ENCODE peak calls at places on chromosomes 7 and 10, in nine cellular contexts. One of them, this sample, is unnamed.

GRCh38 chr10:47276576-47277351 is 23.2 kb upstream of the GDF10 start:
- DNase-seq in astrocyte of the cerebellum: no peak
- DNase-seq in tibial artery: no peak
- DNase-seq in esophagus muscularis mucosa: no peak
- DNase-seq in transverse colon: no peak
- DNase-seq in fibroblast of lung: no peak
- DNase-seq in lower lobe of right lung: no peak
- DNase-seq in foreskin fibroblast: no peak
- DNase-seq in PC-3: no peak
- DNase-seq in this sample: no peak

GRCh38 chr7:1042161-1042833 is 2.0 kb upstream of the GPR146 start:
- DNase-seq in astrocyte of the cerebellum: no peak
- DNase-seq in tibial artery: no peak
- DNase-seq in esophagus muscularis mucosa: no peak
- DNase-seq in transverse colon: no peak
- DNase-seq in fibroblast of lung: no peak
- DNase-seq in lower lobe of right lung: no peak
- DNase-seq in foreskin fibroblast: no peak
- DNase-seq in PC-3: no peak
- DNase-seq in this sample: no peak

GRCh38 chr7:146956853-146957252 is 840.3 kb downstream of the CNTNAP2 start:
- DNase-seq in astrocyte of the cerebellum: no peak
- DNase-seq in tibial artery: no peak
- DNase-seq in esophagus muscularis mucosa: no peak
- DNase-seq in transverse colon: no peak
- DNase-seq in fibroblast of lung: no peak
- DNase-seq in lower lobe of right lung: no peak
- DNase-seq in foreskin fibroblast: no peak
- DNase-seq in PC-3: peak
- DNase-seq in this sample: no peak

GRCh38 chr10:60809157-60809556 is 30.9 kb downstream of the CDK1 start:
- DNase-seq in astrocyte of the cerebellum: no peak
- DNase-seq in tibial artery: no peak
- DNase-seq in esophagus muscularis mucosa: no peak
- DNase-seq in transverse colon: no peak
- DNase-seq in fibroblast of lung: peak
- DNase-seq in lower lobe of right lung: no peak
- DNase-seq in foreskin fibroblast: peak
- DNase-seq in PC-3: peak
- DNase-seq in this sample: no peak

GRCh38 chr10:19817251-19818046 is 1.2 kb downstream of the PLXDC2 start:
- DNase-seq in astrocyte of the cerebellum: no peak
- DNase-seq in tibial artery: peak
- DNase-seq in esophagus muscularis mucosa: no peak
- DNase-seq in transverse colon: peak
- DNase-seq in fibroblast of lung: peak
- DNase-seq in lower lobe of right lung: peak
- DNase-seq in foreskin fibroblast: peak
- DNase-seq in PC-3: no peak
- DNase-seq in this sample: no peak

GRCh38 chr10:117635851-117636250 is 93.3 kb downstream of the EMX2 start:
- DNase-seq in astrocyte of the cerebellum: no peak
- DNase-seq in tibial artery: no peak
- DNase-seq in esophagus muscularis mucosa: no peak
- DNase-seq in transverse colon: no peak
- DNase-seq in fibroblast of lung: no peak
- DNase-seq in lower lobe of right lung: no peak
- DNase-seq in foreskin fibroblast: no peak
- DNase-seq in PC-3: no peak
- DNase-seq in this sample: no peak

GRCh38 chr10:104907509-104907908 is 266.4 kb downstream of the SORCS3 start:
- DNase-seq in astrocyte of the cerebellum: no peak
- DNase-seq in tibial artery: no peak
- DNase-seq in esophagus muscularis mucosa: no peak
- DNase-seq in transverse colon: no peak
- DNase-seq in fibroblast of lung: no peak
- DNase-seq in lower lobe of right lung: no peak
- DNase-seq in foreskin fibroblast: no peak
- DNase-seq in PC-3: no peak
- DNase-seq in this sample: no peak

GRCh38 chr7:117837841-117838240 is 35.4 kb downstream of the CTTNBP2 start:
- DNase-seq in astrocyte of the cerebellum: no peak
- DNase-seq in tibial artery: no peak
- DNase-seq in esophagus muscularis mucosa: no peak
- DNase-seq in transverse colon: no peak
- DNase-seq in fibroblast of lung: no peak
- DNase-seq in lower lobe of right lung: no peak
- DNase-seq in foreskin fibroblast: no peak
- DNase-seq in PC-3: peak
- DNase-seq in this sample: no peak

GRCh38 chr10:130509881-130510689 is 373.9 kb downstream of the GLRX3 start:
- DNase-seq in astrocyte of the cerebellum: no peak
- DNase-seq in tibial artery: no peak
- DNase-seq in esophagus muscularis mucosa: peak
- DNase-seq in transverse colon: no peak
- DNase-seq in fibroblast of lung: no peak
- DNase-seq in lower lobe of right lung: no peak
- DNase-seq in foreskin fibroblast: no peak
- DNase-seq in PC-3: no peak
- DNase-seq in this sample: no peak

GRCh38 chr10:71966046-71967004 is 2.1 kb downstream of the CHST3 start:
- DNase-seq in astrocyte of the cerebellum: no peak
- DNase-seq in tibial artery: peak
- DNase-seq in esophagus muscularis mucosa: no peak
- DNase-seq in transverse colon: no peak
- DNase-seq in fibroblast of lung: no peak
- DNase-seq in lower lobe of right lung: no peak
- DNase-seq in foreskin fibroblast: peak
- DNase-seq in PC-3: peak
- DNase-seq in this sample: no peak

GRCh38 chr10:11227103-11227502 is 209.4 kb downstream of the CELF2 start:
- DNase-seq in astrocyte of the cerebellum: no peak
- DNase-seq in tibial artery: no peak
- DNase-seq in esophagus muscularis mucosa: no peak
- DNase-seq in transverse colon: no peak
- DNase-seq in fibroblast of lung: no peak
- DNase-seq in lower lobe of right lung: no peak
- DNase-seq in foreskin fibroblast: no peak
- DNase-seq in PC-3: no peak
- DNase-seq in this sample: no peak

GRCh38 chr7:155660758-155661093 is 16.3 kb downstream of the RBM33 start:
- DNase-seq in astrocyte of the cerebellum: no peak
- DNase-seq in tibial artery: no peak
- DNase-seq in esophagus muscularis mucosa: no peak
- DNase-seq in transverse colon: no peak
- DNase-seq in fibroblast of lung: no peak
- DNase-seq in lower lobe of right lung: no peak
- DNase-seq in foreskin fibroblast: no peak
- DNase-seq in PC-3: no peak
- DNase-seq in this sample: no peak

GRCh38 chr7:42237891-42238531 is 1.0 kb upstream of the GLI3 start:
- DNase-seq in astrocyte of the cerebellum: no peak
- DNase-seq in tibial artery: peak
- DNase-seq in esophagus muscularis mucosa: no peak
- DNase-seq in transverse colon: peak
- DNase-seq in fibroblast of lung: peak
- DNase-seq in lower lobe of right lung: peak
- DNase-seq in foreskin fibroblast: peak
- DNase-seq in PC-3: no peak
- DNase-seq in this sample: no peak

GRCh38 chr7:73827568-73828106 is 3.2 kb upstream of the CLDN4 start:
- DNase-seq in astrocyte of the cerebellum: no peak
- DNase-seq in tibial artery: no peak
- DNase-seq in esophagus muscularis mucosa: no peak
- DNase-seq in transverse colon: peak
- DNase-seq in fibroblast of lung: no peak
- DNase-seq in lower lobe of right lung: peak
- DNase-seq in foreskin fibroblast: no peak
- DNase-seq in PC-3: peak
- DNase-seq in this sample: no peak

GRCh38 chr7:6621195-6622128 is 6.1 kb downstream of the ZNF853 start:
- DNase-seq in astrocyte of the cerebellum: no peak
- DNase-seq in tibial artery: no peak
- DNase-seq in esophagus muscularis mucosa: no peak
- DNase-seq in transverse colon: no peak
- DNase-seq in fibroblast of lung: no peak
- DNase-seq in lower lobe of right lung: no peak
- DNase-seq in foreskin fibroblast: no peak
- DNase-seq in PC-3: no peak
- DNase-seq in this sample: no peak

GRCh38 chr10:70145666-70146488 is 623 bp downstream of the TYSND1 start:
- DNase-seq in astrocyte of the cerebellum: no peak
- DNase-seq in tibial artery: peak
- DNase-seq in esophagus muscularis mucosa: no peak
- DNase-seq in transverse colon: peak
- DNase-seq in fibroblast of lung: peak
- DNase-seq in lower lobe of right lung: peak
- DNase-seq in foreskin fibroblast: peak
- DNase-seq in PC-3: peak
- DNase-seq in this sample: no peak

GRCh38 chr10:21171197-21171935 is 274.3 kb upstream of the NEBL start:
- DNase-seq in astrocyte of the cerebellum: no peak
- DNase-seq in tibial artery: no peak
- DNase-seq in esophagus muscularis mucosa: no peak
- DNase-seq in transverse colon: no peak
- DNase-seq in fibroblast of lung: no peak
- DNase-seq in lower lobe of right lung: no peak
- DNase-seq in foreskin fibroblast: no peak
- DNase-seq in PC-3: peak
- DNase-seq in this sample: no peak

GRCh38 chr10:76583711-76584161 is 1053.9 kb downstream of the KCNMA1 start:
- DNase-seq in astrocyte of the cerebellum: peak
- DNase-seq in tibial artery: no peak
- DNase-seq in esophagus muscularis mucosa: no peak
- DNase-seq in transverse colon: no peak
- DNase-seq in fibroblast of lung: peak
- DNase-seq in lower lobe of right lung: no peak
- DNase-seq in foreskin fibroblast: peak
- DNase-seq in PC-3: peak
- DNase-seq in this sample: peak

GRCh38 chr7:15687645-15688025 is 1.2 kb upstream of the MEOX2 start:
- DNase-seq in astrocyte of the cerebellum: no peak
- DNase-seq in tibial artery: peak
- DNase-seq in esophagus muscularis mucosa: no peak
- DNase-seq in transverse colon: no peak
- DNase-seq in fibroblast of lung: no peak
- DNase-seq in lower lobe of right lung: no peak
- DNase-seq in foreskin fibroblast: peak
- DNase-seq in PC-3: no peak
- DNase-seq in this sample: no peak

GRCh38 chr10:52650873-52651272 is 121.7 kb downstream of the MBL2 start:
- DNase-seq in astrocyte of the cerebellum: no peak
- DNase-seq in tibial artery: no peak
- DNase-seq in esophagus muscularis mucosa: no peak
- DNase-seq in transverse colon: no peak
- DNase-seq in fibroblast of lung: no peak
- DNase-seq in lower lobe of right lung: no peak
- DNase-seq in foreskin fibroblast: no peak
- DNase-seq in PC-3: no peak
- DNase-seq in this sample: no peak

GRCh38 chr7:101171442-101171837 is 6.1 kb upstream of the VGF start:
- DNase-seq in astrocyte of the cerebellum: no peak
- DNase-seq in tibial artery: no peak
- DNase-seq in esophagus muscularis mucosa: no peak
- DNase-seq in transverse colon: no peak
- DNase-seq in fibroblast of lung: no peak
- DNase-seq in lower lobe of right lung: no peak
- DNase-seq in foreskin fibroblast: peak
- DNase-seq in PC-3: no peak
- DNase-seq in this sample: no peak
- H3K4me3 ChIP-seq in astrocyte of the cerebellum: no peak
- H3K4me3 ChIP-seq in tibial artery: no peak
- H3K4me3 ChIP-seq in esophagus muscularis mucosa: no peak
- H3K4me3 ChIP-seq in transverse colon: no peak
- H3K4me3 ChIP-seq in fibroblast of lung: no peak
- H3K4me3 ChIP-seq in lower lobe of right lung: no peak
- H3K4me3 ChIP-seq in foreskin fibroblast: no peak
- H3K4me3 ChIP-seq in PC-3: no peak
- H3K4me3 ChIP-seq in this sample: no peak

GRCh38 chr10:15059914-15060313 is 16.2 kb downstream of the OLAH start:
- DNase-seq in astrocyte of the cerebellum: no peak
- DNase-seq in tibial artery: no peak
- DNase-seq in esophagus muscularis mucosa: no peak
- DNase-seq in transverse colon: no peak
- DNase-seq in fibroblast of lung: no peak
- DNase-seq in lower lobe of right lung: no peak
- DNase-seq in foreskin fibroblast: no peak
- DNase-seq in PC-3: no peak
- DNase-seq in this sample: no peak
- TF ChIP-seq CTCF in astrocyte of the cerebellum: no peak
- TF ChIP-seq CTCF in tibial artery: no peak
- TF ChIP-seq CTCF in esophagus muscularis mucosa: no peak
- TF ChIP-seq CTCF in transverse colon: no peak
- TF ChIP-seq CTCF in fibroblast of lung: no peak
- TF ChIP-seq CTCF in lower lobe of right lung: no peak
- TF ChIP-seq CTCF in foreskin fibroblast: no peak
- TF ChIP-seq CTCF in PC-3: no peak
- TF ChIP-seq CTCF in this sample: no peak

DNA sequence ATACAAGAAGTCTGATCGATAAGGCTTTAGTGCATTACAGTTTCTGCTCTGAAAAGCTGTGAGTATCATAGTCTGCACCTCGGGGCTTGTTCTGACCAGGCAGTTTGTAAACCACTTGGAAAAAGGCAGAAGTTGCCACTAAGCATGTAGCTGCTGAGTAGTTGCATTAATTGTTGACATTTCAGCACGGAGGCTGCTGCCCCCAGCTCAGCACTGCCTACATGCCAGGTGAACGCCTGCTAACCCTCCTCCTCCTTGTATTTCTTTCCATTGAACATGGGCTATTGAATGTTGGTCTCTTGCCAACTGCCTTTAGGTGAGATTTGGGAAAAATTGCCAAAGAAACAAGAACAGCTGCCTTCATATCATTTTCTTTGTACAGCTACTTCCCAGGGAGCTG is 164.2 kb downstream of the RAPGEF5 start:
- DNase-seq in astrocyte of the cerebellum: no peak
- DNase-seq in tibial artery: no peak
- DNase-seq in esophagus muscularis mucosa: no peak
- DNase-seq in transverse colon: no peak
- DNase-seq in fibroblast of lung: no peak
- DNase-seq in lower lobe of right lung: no peak
- DNase-seq in foreskin fibroblast: peak
- DNase-seq in PC-3: no peak
- DNase-seq in this sample: no peak
- H3K4me3 ChIP-seq in astrocyte of the cerebellum: no peak
- H3K4me3 ChIP-seq in tibial artery: peak
- H3K4me3 ChIP-seq in esophagus muscularis mucosa: peak
- H3K4me3 ChIP-seq in transverse colon: no peak
- H3K4me3 ChIP-seq in fibroblast of lung: peak
- H3K4me3 ChIP-seq in lower lobe of right lung: peak
- H3K4me3 ChIP-seq in foreskin fibroblast: no peak
- H3K4me3 ChIP-seq in PC-3: no peak
- H3K4me3 ChIP-seq in this sample: no peak

DNA sequence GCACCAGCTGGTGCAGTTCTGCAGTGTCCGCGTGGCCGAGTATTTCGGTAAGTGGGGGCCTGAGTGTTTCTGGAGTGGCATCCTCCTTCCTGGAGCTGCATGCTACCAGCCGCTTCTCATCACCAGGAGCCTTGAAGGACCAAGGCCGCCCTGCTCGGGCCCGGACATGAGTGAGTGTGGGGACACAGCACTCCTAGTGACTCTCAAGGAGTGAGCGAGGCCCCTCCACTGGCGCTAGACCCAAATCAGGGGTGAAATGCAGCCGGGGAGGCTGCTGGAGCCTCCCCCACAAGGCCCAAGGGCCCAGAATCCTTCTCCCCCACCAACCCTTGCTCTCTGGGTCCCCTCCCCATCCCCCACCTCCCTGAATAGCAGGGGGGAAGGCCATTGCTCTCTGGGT is 48.0 kb downstream of the CAMK2B start:
- DNase-seq in astrocyte of the cerebellum: no peak
- DNase-seq in tibial artery: peak
- DNase-seq in esophagus muscularis mucosa: no peak
- DNase-seq in transverse colon: no peak
- DNase-seq in fibroblast of lung: no peak
- DNase-seq in lower lobe of right lung: peak
- DNase-seq in foreskin fibroblast: no peak
- DNase-seq in PC-3: no peak
- DNase-seq in this sample: no peak
- TF ChIP-seq CTCF in astrocyte of the cerebellum: no peak
- TF ChIP-seq CTCF in tibial artery: no peak
- TF ChIP-seq CTCF in esophagus muscularis mucosa: no peak
- TF ChIP-seq CTCF in transverse colon: no peak
- TF ChIP-seq CTCF in fibroblast of lung: no peak
- TF ChIP-seq CTCF in lower lobe of right lung: no peak
- TF ChIP-seq CTCF in foreskin fibroblast: no peak
- TF ChIP-seq CTCF in PC-3: no peak
- TF ChIP-seq CTCF in this sample: no peak

This sample was measured in retinal pigment epithelial cell.